ENCODE peak calls at places on chromosome 17, in ten cellular contexts. D, G, H, N, V, R, S, X, U and K are unnamed samples. For H3K4me1, the result is how much of the 10 kb centered on the place peaks cover.

GRCh38 chr17:4558311-4558972 is 1.9 kb downstream of the GGT6 start:
- DNase-seq in D (no peak), G (no peak), H (no peak), N (no peak), V (no peak), R (no peak), S (no peak), X (no peak), U (peak), K (peak)

GRCh38 chr17:44203731-44204452 is 4.2 kb upstream of the ATXN7L3 start:
- DNase-seq in D (no peak), G (peak), H (no peak), N (no peak), V (no peak), R (peak), S (peak), X (no peak), U (no peak), K (peak)

GRCh38 chr17:59001158-59001814 is 105.4 kb downstream of the TRIM37 start:
- DNase-seq in D (peak), G (peak), H (peak), N (peak), V (peak), R (peak), S (peak), X (peak), U (peak), K (peak)

GRCh38 chr17:82879241-82879640 is 39.4 kb upstream of the ZNF750 start:
- DNase-seq in D (no peak), G (no peak), H (no peak), N (no peak), V (peak), R (no peak), S (no peak), X (no peak), U (no peak), K (no peak)

GRCh38 chr17:5019475-5019956 is 15.7 kb downstream of the SLC52A1 start:
- DNase-seq in D (no peak), G (no peak), H (no peak), N (no peak), V (no peak), R (peak), S (peak), X (peak), U (no peak), K (peak)

GRCh38 chr17:35185849-35186248 is 8.3 kb downstream of the SLC35G3 start:
- DNase-seq in D (no peak), G (no peak), H (no peak), N (no peak), V (no peak), R (no peak), S (peak), X (no peak), U (no peak), K (no peak)

GRCh38 chr17:63647065-63647725 is 25.0 kb downstream of the MAP3K3 start:
- DNase-seq in D (no peak), G (no peak), H (no peak), N (no peak), V (no peak), R (no peak), S (no peak), X (no peak), U (no peak), K (peak)

GRCh38 chr17:59779521-59779920 is 72.1 kb downstream of the VMP1 start:
- DNase-seq in D (no peak), G (no peak), H (no peak), N (no peak), V (no peak), R (no peak), S (no peak), X (no peak), U (no peak), K (no peak)

GRCh38 chr17:1590031-1590746 is 27.6 kb upstream of the PITPNA start:
- DNase-seq in D (peak), G (peak), H (peak), N (peak), V (peak), R (no peak), S (no peak), X (no peak), U (no peak), K (peak)

GRCh38 chr17:77555110-77555509 is 403.4 kb upstream of the TNRC6C start:
- DNase-seq in D (no peak), G (no peak), H (no peak), N (no peak), V (peak), R (no peak), S (no peak), X (no peak), U (no peak), K (no peak)

GRCh38 chr17:63479495-63480184 is 2.8 kb downstream of the ACE start:
- DNase-seq in D (no peak), G (no peak), H (no peak), N (no peak), V (no peak), R (no peak), S (no peak), X (no peak), U (peak), K (no peak)

GRCh38 chr17:63480192-63480784 is 3.4 kb downstream of the ACE start:
- DNase-seq in D (no peak), G (no peak), H (no peak), N (no peak), V (no peak), R (no peak), S (no peak), X (no peak), U (peak), K (no peak)

GRCh38 chr17:28227278-28228108 is 91.5 kb upstream of the TMEM97 start:
- DNase-seq in D (peak), G (peak), H (no peak), N (peak), V (peak), R (peak), S (peak), X (no peak), U (peak), K (peak)

GRCh38 chr17:44906010-44906646 is 6.9 kb upstream of the EFTUD2 start:
- DNase-seq in D (no peak), G (no peak), H (peak), N (no peak), V (no peak), R (no peak), S (no peak), X (no peak), U (no peak), K (peak)

GRCh38 chr17:44124118-44124438 is 637 bp upstream of the HDAC5 start:
- DNase-seq in D (no peak), G (no peak), H (no peak), N (no peak), V (no peak), R (no peak), S (no peak), X (no peak), U (no peak), K (no peak)

GRCh38 chr17:64736804-64737492 is 74.8 kb upstream of the SMURF2 start:
- DNase-seq in D (peak), G (peak), H (no peak), N (peak), V (no peak), R (peak), S (peak), X (peak), U (no peak), K (peak)

GRCh38 chr17:60325730-60326524 is 66.0 kb downstream of the USP32 start:
- DNase-seq in D (no peak), G (no peak), H (no peak), N (no peak), V (no peak), R (no peak), S (no peak), X (no peak), U (no peak), K (no peak)

GRCh38 chr17:40025991-40026815 is 11.0 kb downstream of the CSF3 start:
- DNase-seq in D (no peak), G (no peak), H (no peak), N (no peak), V (no peak), R (no peak), S (peak), X (peak), U (no peak), K (no peak)

GRCh38 chr17:76530489-76530814 is 7.1 kb downstream of the CYGB start:
- DNase-seq in D (no peak), G (no peak), H (no peak), N (no peak), V (no peak), R (no peak), S (no peak), X (no peak), U (no peak), K (no peak)

GRCh38 chr17:17156107-17156506 is 50.0 kb downstream of the PLD6 start:
- DNase-seq in D (no peak), G (no peak), H (no peak), N (no peak), V (no peak), R (no peak), S (no peak), X (no peak), U (no peak), K (no peak)

GRCh38 chr17:77011173-77012011 is 129.4 kb upstream of the SEC14L1 start:
- DNase-seq in D (no peak), G (peak), H (no peak), N (peak), V (no peak), R (peak), S (peak), X (peak), U (no peak), K (no peak)

GRCh38 chr17:74761931-74762330 is 13.5 kb downstream of the NHERF1 start:
- DNase-seq in D (no peak), G (no peak), H (no peak), N (no peak), V (no peak), R (no peak), S (no peak), X (no peak), U (no peak), K (no peak)

GRCh38 chr17:36850794-36851193 is 86.5 kb upstream of the LHX1 start:
- DNase-seq in D (peak), G (no peak), H (no peak), N (no peak), V (no peak), R (no peak), S (peak), X (no peak), U (no peak), K (peak)

GRCh38 chr17:14784997-14785696 is 480.0 kb downstream of the PMP22 start:
- DNase-seq in D (no peak), G (no peak), H (no peak), N (no peak), V (no peak), R (peak), S (peak), X (peak), U (peak), K (no peak)

GRCh38 chr17:41655611-41656111 is 31.3 kb upstream of the KRT17 start:
- DNase-seq in D (no peak), G (peak), H (no peak), N (peak), V (peak), R (peak), S (no peak), X (no peak), U (peak), K (peak)

GRCh38 chr17:77479372-77479781 is 338.6 kb downstream of the SEC14L1 start:
- DNase-seq in D (no peak), G (no peak), H (no peak), N (no peak), V (no peak), R (peak), S (peak), X (no peak), U (no peak), K (no peak)

GRCh38 chr17:17071531-17072360 is 29.5 kb downstream of the MPRIP start:
- DNase-seq in D (peak), G (peak), H (no peak), N (no peak), V (no peak), R (no peak), S (no peak), X (no peak), U (peak), K (no peak)

GRCh38 chr17:12098568-12098967 is 77.9 kb downstream of the MAP2K4 start:
- DNase-seq in D (no peak), G (no peak), H (no peak), N (no peak), V (no peak), R (no peak), S (no peak), X (no peak), U (no peak), K (no peak)

GRCh38 chr17:63418540-63418939 is 27.6 kb downstream of the CYB561 start:
- DNase-seq in D (no peak), G (no peak), H (no peak), N (no peak), V (no peak), R (no peak), S (no peak), X (no peak), U (no peak), K (no peak)

GRCh38 chr17:64441772-64442549 is 7.0 kb upstream of the MILR1 start:
- DNase-seq in D (peak), G (peak), H (no peak), N (no peak), V (peak), R (no peak), S (peak), X (peak), U (peak), K (peak)

GRCh38 chr17:12043702-12044101 is 23.0 kb downstream of the MAP2K4 start:
- DNase-seq in D (no peak), G (no peak), H (no peak), N (no peak), V (no peak), R (no peak), S (no peak), X (no peak), U (no peak), K (no peak)

GRCh38 chr17:44167181-44167861 is 3.2 kb upstream of the ASB16 start:
- DNase-seq in D (no peak), G (no peak), H (no peak), N (no peak), V (no peak), R (no peak), S (no peak), X (no peak), U (no peak), K (no peak)

GRCh38 chr17:35312790-35313711 is 60.4 kb downstream of the SLFN11 start:
- DNase-seq in D (peak), G (peak), H (peak), N (peak), V (peak), R (peak), S (peak), X (peak), U (peak), K (no peak)

GRCh38 chr17:32588982-32589381 is 102.2 kb downstream of the CDK5R1 start:
- DNase-seq in D (no peak), G (no peak), H (no peak), N (no peak), V (no peak), R (peak), S (no peak), X (no peak), U (no peak), K (no peak)

GRCh38 chr17:32588135-32588534 is 101.3 kb downstream of the CDK5R1 start:
- DNase-seq in D (no peak), G (no peak), H (no peak), N (no peak), V (no peak), R (no peak), S (no peak), X (no peak), U (no peak), K (no peak)

GRCh38 chr17:32583053-32583452 is 96.3 kb downstream of the CDK5R1 start:
- DNase-seq in D (no peak), G (no peak), H (no peak), N (no peak), V (no peak), R (no peak), S (no peak), X (no peak), U (no peak), K (no peak)

GRCh38 chr17:32586666-32587065 is 99.9 kb downstream of the CDK5R1 start:
- DNase-seq in D (no peak), G (no peak), H (no peak), N (no peak), V (no peak), R (no peak), S (no peak), X (no peak), U (no peak), K (no peak)

GRCh38 chr17:32584792-32585191 is 98.0 kb downstream of the CDK5R1 start:
- DNase-seq in D (no peak), G (no peak), H (no peak), N (no peak), V (no peak), R (no peak), S (no peak), X (no peak), U (no peak), K (no peak)
- H3K4me1 ChIP-seq in D (under half), G (under half), H (under half), N (under half), V (under half), R (under half), S (under half), X (under half), U (under half), K (under half)

GRCh38 chr17:80738020-80738380 is 193.4 kb downstream of the RPTOR start:
- DNase-seq in D (no peak), G (no peak), H (no peak), N (no peak), V (no peak), R (no peak), S (no peak), X (no peak), U (no peak), K (no peak)
- H3K4me1 ChIP-seq in D (under half), G (under half), H (under half), N (under half), V (under half), R (under half), S (under half), X (half or more), U (under half), K (under half)

GRCh38 chr17:57486416-57486815 is 230.1 kb downstream of the MSI2 start:
- DNase-seq in D (no peak), G (no peak), H (no peak), N (no peak), V (no peak), R (no peak), S (no peak), X (no peak), U (no peak), K (peak)

GRCh38 chr17:57485916-57486315 is 229.6 kb downstream of the MSI2 start:
- DNase-seq in D (no peak), G (no peak), H (no peak), N (no peak), V (no peak), R (no peak), S (no peak), X (no peak), U (no peak), K (no peak)

GRCh38 chr17:57484081-57484666 is 227.9 kb downstream of the MSI2 start:
- DNase-seq in D (no peak), G (no peak), H (no peak), N (no peak), V (no peak), R (no peak), S (no peak), X (no peak), U (no peak), K (peak)

GRCh38 chr17:57485566-57485865 is 229.2 kb downstream of the MSI2 start:
- DNase-seq in D (no peak), G (no peak), H (no peak), N (no peak), V (no peak), R (no peak), S (no peak), X (no peak), U (no peak), K (no peak)

GRCh38 chr17:57484826-57485565 is 228.7 kb downstream of the MSI2 start:
- DNase-seq in D (no peak), G (no peak), H (no peak), N (no peak), V (no peak), R (no peak), S (no peak), X (no peak), U (no peak), K (no peak)
- H3K4me1 ChIP-seq in D (under half), G (under half), H (under half), N (under half), V (under half), R (under half), S (under half), X (under half), U (under half), K (half or more)

DNA sequence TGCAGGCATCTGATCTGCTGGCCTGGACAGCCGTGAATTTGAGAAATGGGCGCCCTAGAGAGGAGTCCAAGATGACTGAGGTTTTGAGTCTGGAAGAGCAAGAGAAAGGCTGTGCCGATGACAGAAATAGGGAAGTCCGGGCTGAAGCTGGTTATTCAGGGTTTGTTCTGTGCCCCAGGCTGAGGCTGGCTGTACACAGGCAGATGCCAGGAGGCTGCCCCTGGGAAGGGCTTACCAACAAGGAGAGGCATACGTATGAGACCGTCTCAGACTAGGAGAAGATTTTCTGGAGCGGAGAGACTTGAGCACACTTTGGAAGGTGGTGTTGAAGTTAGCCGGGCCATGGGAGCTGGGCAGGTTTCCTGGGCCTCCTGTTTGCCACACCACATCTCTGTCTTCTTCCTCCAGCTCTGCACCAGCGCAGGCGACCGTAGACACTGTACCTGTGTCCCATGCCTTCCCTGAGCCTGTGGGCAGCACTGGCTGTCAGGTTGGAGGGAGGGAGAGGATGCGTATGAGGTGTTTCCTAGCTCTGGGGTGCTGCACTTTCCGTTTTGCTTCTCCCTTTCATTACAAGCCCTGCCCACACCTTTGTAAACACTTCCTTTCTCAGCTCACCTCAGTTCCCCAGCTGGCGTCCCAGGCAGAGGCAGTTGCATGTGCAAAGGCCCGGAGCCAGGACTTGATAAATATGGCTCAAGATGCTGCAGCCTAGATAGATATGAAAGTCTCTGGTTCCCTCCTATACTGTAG is 80.8 kb downstream of the SPECC1 start:
- DNase-seq in D (no peak), G (no peak), H (no peak), N (no peak), V (no peak), R (no peak), S (peak), X (no peak), U (no peak), K (no peak)
- H3K4me1 ChIP-seq in D (under half), G (under half), H (under half), N (under half), V (under half), R (under half), S (under half), X (under half), U (under half), K (under half)